ENCODE peak calls at places on chromosomes 11 and 22, in five cellular contexts. B, R, W, K and T are unnamed samples.

GRCh38 chr11:44526438-44526837 is 39.0 kb upstream of the CD82 start:
- DNase-seq in W (no peak), R (no peak), K (no peak), B (no peak), T (no peak)

GRCh38 chr11:117819096-117820040 is 5.2 kb downstream of the FXYD2 start:
- DNase-seq in R (no peak), W (peak; percentile 35), B (peak; percentile 49), K (peak; percentile 85), T (peak; percentile 85)

GRCh38 chr11:6405837-6406236 is 13.1 kb downstream of the APBB1 start:
- DNase-seq in B (no peak), R (no peak), W (no peak), K (no peak), T (no peak)

GRCh38 chr22:49753276-49753884 is 74.3 kb downstream of the BRD1 start:
- DNase-seq in K (no peak), B (peak; percentile 46), R (no peak), W (no peak), T (no peak)

GRCh38 chr11:5722622-5723021 is 13.6 kb upstream of the OR56B1 start:
- DNase-seq in K (no peak), W (no peak), B (no peak), R (no peak), T (no peak)

GRCh38 chr11:118958577-118958976 is 2.5 kb downstream of the UPK2 start:
- DNase-seq in W (no peak), K (no peak), R (no peak), B (no peak), T (no peak)

GRCh38 chr11:44564198-44564597 is 1.3 kb upstream of the CD82 start:
- DNase-seq in K (no peak), W (no peak), B (no peak), R (peak; percentile 51), T (no peak)

GRCh38 chr11:9574556-9574805 is 1.0 kb downstream of the WEE1 start:
- DNase-seq in R (no peak), W (no peak), K (peak; percentile 42), B (no peak), T (peak; percentile 53)

GRCh38 chr11:113984781-113985180 is 9.9 kb downstream of the HTR3A start:
- DNase-seq in R (no peak), K (no peak), W (no peak), B (no peak), T (no peak)

GRCh38 chr22:20531404-20532181 is 24.2 kb downstream of the MED15 start:
- DNase-seq in B (peak; percentile 90), R (peak; percentile 95), K (peak; percentile 36), W (no peak), T (peak; percentile 88)

GRCh38 chr11:36383200-36383599 is 87.1 kb downstream of the PRR5L start:
- DNase-seq in K (no peak), B (no peak), R (no peak), W (no peak), T (no peak)

GRCh38 chr11:61041755-61042518 is 60.4 kb upstream of the CD5 start:
- DNase-seq in B (no peak), W (peak; percentile 76), K (peak; percentile 54), R (no peak), T (peak; percentile 32)

GRCh38 chr22:50303848-50304527 is 3.5 kb downstream of the PLXNB2 start:
- DNase-seq in W (peak; percentile 38), K (no peak), R (peak; percentile 19), B (peak; percentile 21), T (no peak)

GRCh38 chr11:9201372-9202162 is 63.6 kb downstream of the DENND5A start:
- DNase-seq in R (no peak), B (no peak), W (no peak), K (no peak), T (no peak)

GRCh38 chr11:121933694-121934093 is 182.3 kb downstream of the BLID start:
- DNase-seq in B (no peak), K (no peak), R (no peak), W (no peak), T (peak; percentile 32)

GRCh38 chr11:14193644-14194043 is 165.3 kb downstream of the RRAS2 start:
- DNase-seq in K (no peak), W (no peak), R (no peak), B (no peak), T (no peak)

GRCh38 chr11:47216141-47216798 is 1.5 kb downstream of the DDB2 start:
- DNase-seq in K (no peak), W (peak; percentile 76), B (peak; percentile 85), R (peak; percentile 54), T (peak; percentile 87)

GRCh38 chr11:128802358-128802981 is 64.6 kb downstream of the KCNJ1 start:
- DNase-seq in K (peak; percentile 43), R (no peak), B (peak; percentile 53), W (peak; percentile 5), T (peak; percentile 42)

GRCh38 chr11:46560300-46561025 is 33.4 kb downstream of the AMBRA1 start:
- DNase-seq in R (no peak), W (peak; percentile 59), B (no peak), K (no peak), T (peak; percentile 50)

GRCh38 chr11:119683783-119684182 is 45.2 kb downstream of the NECTIN1 start:
- DNase-seq in B (no peak), R (no peak), W (no peak), K (no peak), T (no peak)

GRCh38 chr11:92765965-92766371 is 203.5 kb upstream of the MTNR1B start:
- DNase-seq in W (no peak), B (no peak), K (peak; percentile 76), R (no peak), T (peak; percentile 68)

DNA sequence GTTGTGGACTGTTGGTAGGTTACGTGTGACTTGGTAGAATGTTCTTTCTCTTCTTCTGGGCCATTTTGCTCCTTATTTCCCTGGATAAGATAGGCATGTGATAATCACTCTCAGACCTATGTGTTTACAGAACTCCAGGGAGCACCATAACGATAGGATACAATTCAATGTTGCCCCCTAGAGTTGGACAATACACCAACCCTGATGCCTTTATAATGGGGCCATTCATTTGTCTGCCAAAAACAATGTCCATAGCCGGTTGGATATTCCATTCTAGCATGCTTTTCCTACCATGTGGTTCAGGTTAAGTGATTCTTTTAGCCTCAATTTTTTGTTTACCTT is 60.5 kb downstream of the APIP start:
- DNase-seq in B (no peak), W (no peak), K (no peak), R (no peak), T (no peak)
- TF ChIP-seq CTCF in B (peak; percentile 21), W (peak; percentile 19), K (no peak), R (peak; percentile 43), T (no peak)

GRCh38 chr11:66834539-66834845 is 8.7 kb upstream of the RCE1 start:
- DNase-seq in R (no peak), B (no peak), K (no peak), W (no peak), T (no peak)
- TF ChIP-seq CTCF in R (no peak), B (peak; percentile 60), K (peak; percentile 47), W (peak; percentile 59), T (no peak)

GRCh38 chr11:67356867-67357561 is 3.7 kb upstream of the POLD4 start:
- DNase-seq in B (peak; percentile 76), R (no peak), K (peak; percentile 76), W (peak; percentile 89), T (peak; percentile 85)
- TF ChIP-seq CTCF in B (peak; percentile 97), R (peak; percentile 97), K (peak; percentile 87), W (peak; percentile 98), T (peak; percentile 99)

DNA sequence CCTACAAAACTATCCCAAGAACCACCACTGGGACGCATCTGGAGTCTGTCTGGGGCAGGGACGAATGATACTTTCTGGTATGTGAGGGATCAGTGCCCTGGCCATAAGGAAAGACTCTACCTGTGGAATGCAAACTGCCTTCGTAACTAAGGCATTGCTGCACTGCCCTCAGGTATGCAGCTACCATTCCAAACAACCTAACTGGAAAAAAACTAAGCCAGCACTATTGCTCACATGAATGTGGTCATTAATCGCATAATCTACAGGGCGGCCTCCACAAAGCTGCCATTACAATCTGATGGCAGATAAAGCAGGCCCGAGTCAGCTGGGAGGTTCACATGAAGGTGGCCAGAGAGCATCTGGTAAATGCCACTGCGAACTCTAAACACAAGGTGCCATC is 3.9 kb downstream of the PACSIN2 start:
- DNase-seq in K (no peak), W (no peak), R (no peak), B (no peak), T (no peak)
- TF ChIP-seq CTCF in K (no peak), W (no peak), R (no peak), B (peak; percentile 4), T (no peak)

GRCh38 chr11:108135845-108136599 is 14.7 kb downstream of the ACAT1 start:
- DNase-seq in B (peak; percentile 54), W (peak; percentile 57), K (no peak), R (peak; percentile 11), T (peak; percentile 47)
- TF ChIP-seq CTCF in B (peak; percentile 65), W (peak; percentile 75), K (peak; percentile 20), R (peak; percentile 51), T (peak; percentile 24)

GRCh38 chr22:17268501-17269223 is 49.4 kb upstream of the ADA2 start:
- DNase-seq in W (peak; percentile 24), K (no peak), R (no peak), B (no peak), T (no peak)
- TF ChIP-seq CTCF in W (peak; percentile 65), K (no peak), R (peak; percentile 19), B (no peak), T (no peak)

GRCh38 chr11:77047007-77047927 is 13.1 kb downstream of the B3GNT6 start:
- DNase-seq in B (peak; percentile 93), K (peak; percentile 74), W (peak; percentile 94), R (peak; percentile 74), T (peak; percentile 96)
- TF ChIP-seq CTCF in B (peak; percentile 85), K (peak; percentile 60), W (peak; percentile 85), R (peak; percentile 79), T (peak; percentile 64)

DNA sequence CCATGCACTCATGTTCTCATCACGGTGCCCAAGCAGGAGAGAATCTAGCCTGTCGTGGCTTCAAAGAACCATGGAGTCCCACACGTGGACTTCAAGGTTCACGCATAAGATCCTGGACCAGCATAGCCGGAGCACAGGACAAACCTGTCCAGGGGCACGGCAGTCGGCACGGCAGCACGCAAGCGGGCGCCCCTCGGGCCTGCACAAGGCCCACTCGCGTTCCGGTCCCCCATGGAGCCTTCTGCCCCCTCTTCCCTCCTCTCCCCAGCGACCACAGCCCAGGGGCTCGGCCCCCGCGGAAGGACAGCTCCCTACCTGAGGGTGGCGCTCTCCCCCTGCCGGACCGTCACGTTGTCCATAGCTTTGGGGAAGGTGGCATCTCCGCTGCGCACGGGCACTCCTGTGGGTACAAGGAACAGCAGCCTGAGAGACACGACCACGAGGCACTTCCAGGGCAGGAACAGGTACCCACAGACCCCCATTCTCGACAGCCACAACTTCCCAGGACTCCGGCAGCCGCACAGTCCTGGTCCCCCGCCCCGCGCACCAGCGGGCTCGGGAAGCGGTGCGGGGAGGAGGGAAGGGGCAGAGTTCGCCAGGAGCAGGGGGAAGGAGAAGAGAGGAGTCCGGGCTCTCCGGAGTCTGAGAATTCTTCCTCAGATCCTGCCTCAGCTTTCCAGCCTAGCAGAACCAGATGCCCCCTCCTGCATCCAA is 589.5 kb downstream of the OPCML start:
- DNase-seq in K (peak; percentile 68), W (no peak), R (no peak), B (no peak), T (no peak)
- TF ChIP-seq CTCF in K (peak; percentile 64), W (no peak), R (no peak), B (peak; percentile 29), T (no peak)

GRCh38 chr11:100302824-100303223 is 384.3 kb upstream of the ARHGAP42 start:
- DNase-seq in B (no peak), K (no peak), W (no peak), R (no peak), T (no peak)

DNA sequence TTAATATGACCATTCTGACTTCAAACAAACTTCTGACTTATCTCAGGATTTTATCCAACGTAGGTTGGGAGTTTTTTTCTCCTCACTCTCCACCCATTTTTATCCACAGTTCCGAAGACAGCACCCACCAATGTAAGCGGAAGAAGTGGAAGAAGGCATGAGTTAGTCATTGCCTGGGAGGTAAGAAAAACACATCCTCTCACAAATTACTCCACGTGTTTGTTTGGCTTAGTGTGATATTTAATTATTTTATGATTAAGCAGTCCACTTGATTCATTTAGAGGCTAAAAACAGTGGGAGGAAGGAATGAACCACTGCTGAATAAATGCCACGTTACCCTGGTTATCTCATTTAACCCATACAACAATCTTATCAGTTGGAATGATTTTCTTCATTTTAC is 389.6 kb upstream of the ARHGAP42 start:
- DNase-seq in R (no peak), W (no peak), B (no peak), K (no peak), T (no peak)
- TF ChIP-seq CTCF in R (no peak), W (no peak), B (no peak), K (no peak), T (no peak)